ENCODE peak calls at places on chromosomes 3 and 15, in seven cellular contexts. V is Peyer's patch; Y is dorsolateral prefrontal cortex; X is heart right ventricle; U is endodermal cell; Z is ovary; E is CD8-positive, alpha-beta T cell. R is an unnamed sample.

GRCh38 chr15:95557226-95558046 is 773.1 kb upstream of the NR2F2 start:
- DNase-seq in V (no peak), Y (no peak), X (no peak), U (no peak), Z (peak; percentile 49), E (no peak), R (no peak)

GRCh38 chr3:161854232-161854771 is 357.7 kb downstream of the OTOL1 start:
- DNase-seq in V (peak; percentile 47), Y (peak; percentile 20), X (no peak), U (peak; percentile 87), Z (no peak), E (no peak), R (peak; percentile 39)

GRCh38 chr3:141737108-141737507 is 990 bp upstream of the RNF7 start:
- DNase-seq in V (no peak), Y (no peak), X (no peak), U (no peak), Z (no peak), E (no peak), R (no peak)

GRCh38 chr15:81573098-81573746 is 199.2 kb upstream of the TMC3 start:
- DNase-seq in V (no peak), Y (no peak), X (no peak), U (peak; percentile 54), Z (no peak), E (no peak), R (no peak)

GRCh38 chr3:174498638-174499037 is 360.5 kb upstream of the NAALADL2 start:
- DNase-seq in V (no peak), Y (no peak), X (no peak), U (no peak), Z (no peak), E (no peak), R (no peak)

GRCh38 chr3:9064853-9065252 is 101.6 kb upstream of the RAD18 start:
- DNase-seq in V (no peak), Y (no peak), X (peak; percentile 75), U (no peak), Z (no peak), E (no peak), R (no peak)

GRCh38 chr3:197317250-197317963 is 19.0 kb upstream of the DLG1 start:
- DNase-seq in V (no peak), Y (no peak), X (no peak), U (no peak), Z (no peak), E (no peak), R (no peak)

GRCh38 chr15:80669599-80670273 is 25.4 kb upstream of the ABHD17C start:
- DNase-seq in V (no peak), Y (no peak), X (no peak), U (no peak), Z (no peak), E (no peak), R (no peak)

GRCh38 chr3:46959169-46959515 is 17.4 kb downstream of the CCDC12 start:
- DNase-seq in V (no peak), Y (no peak), X (no peak), U (no peak), Z (no peak), E (peak; percentile 46), R (no peak)

GRCh38 chr3:126134219-126134975 is 46.0 kb downstream of the ALDH1L1 start:
- DNase-seq in V (peak; percentile 67), Y (peak; percentile 59), X (peak; percentile 67), U (peak; percentile 90), Z (peak; percentile 85), E (peak; percentile 50), R (peak; percentile 82)

GRCh38 chr3:57968499-57968898 is 39.7 kb upstream of the FLNB start:
- DNase-seq in V (peak; percentile 69), Y (no peak), X (no peak), U (no peak), Z (no peak), E (no peak), R (no peak)

GRCh38 chr15:71659730-71660067 is 150.7 kb upstream of the NR2E3 start:
- DNase-seq in V (no peak), Y (no peak), X (no peak), U (no peak), Z (no peak), E (no peak), R (no peak)

GRCh38 chr3:52146811-52147210 is 7.4 kb downstream of the POC1A start:
- DNase-seq in V (no peak), Y (no peak), X (no peak), U (no peak), Z (no peak), E (no peak), R (no peak)

GRCh38 chr3:48511551-48511950 is 7.6 kb upstream of the SHISA5 start:
- DNase-seq in V (no peak), Y (no peak), X (no peak), U (no peak), Z (no peak), E (no peak), R (no peak)

GRCh38 chr15:55619783-55620182 is 31.6 kb upstream of the PYGO1 start:
- DNase-seq in V (no peak), Y (no peak), X (no peak), U (peak; percentile 59), Z (no peak), E (no peak), R (no peak)

GRCh38 chr3:30496496-30496966 is 109.9 kb upstream of the TGFBR2 start:
- DNase-seq in V (no peak), Y (no peak), X (no peak), U (no peak), Z (peak; percentile 41), E (no peak), R (no peak)

GRCh38 chr3:36701903-36702374 is 62.4 kb downstream of the DCLK3 start:
- DNase-seq in V (no peak), Y (no peak), X (no peak), U (no peak), Z (no peak), E (no peak), R (no peak)

GRCh38 chr15:33742286-33742685 is 226.0 kb upstream of the CHRM5 start:
- DNase-seq in V (no peak), Y (no peak), X (no peak), U (no peak), Z (no peak), E (no peak), R (no peak)

GRCh38 chr3:13122101-13123055 is 49.1 kb upstream of the IQSEC1 start:
- DNase-seq in V (peak; percentile 28), Y (peak; percentile 32), X (no peak), U (peak; percentile 26), Z (no peak), E (no peak), R (no peak)

GRCh38 chr3:56190906-56191305 is 277.4 kb downstream of the ERC2 start:
- DNase-seq in V (no peak), Y (no peak), X (no peak), U (no peak), Z (no peak), E (no peak), R (no peak)
- TF ChIP-seq CTCF in V (no peak), Y (no peak), X (no peak), U (no peak), Z (no peak), E (no peak), R (no peak)

GRCh38 chr3:98734311-98734710 is 28.8 kb upstream of the ST3GAL6 start:
- DNase-seq in V (no peak), Y (no peak), X (no peak), U (no peak), Z (no peak), E (no peak), R (no peak)

GRCh38 chr3:98735296-98735695 is 27.8 kb upstream of the ST3GAL6 start:
- DNase-seq in V (no peak), Y (no peak), X (no peak), U (no peak), Z (no peak), E (no peak), R (no peak)

GRCh38 chr3:98734737-98735136 is 28.4 kb upstream of the ST3GAL6 start:
- DNase-seq in V (no peak), Y (no peak), X (no peak), U (no peak), Z (no peak), E (no peak), R (no peak)

GRCh38 chr3:98737301-98737700 is 25.8 kb upstream of the ST3GAL6 start:
- DNase-seq in V (no peak), Y (no peak), X (no peak), U (no peak), Z (no peak), E (no peak), R (no peak)

GRCh38 chr3:98735761-98736269 is 27.3 kb upstream of the ST3GAL6 start:
- DNase-seq in V (no peak), Y (no peak), X (no peak), U (no peak), Z (no peak), E (no peak), R (no peak)
- H3K4me3 ChIP-seq in V (no peak overlapping the region), Y (peak overlapping the region; percentile 96), X (peak overlapping the region; percentile 90), U (no peak overlapping the region), Z (no peak overlapping the region), E (no peak overlapping the region), R (no peak overlapping the region)

DNA sequence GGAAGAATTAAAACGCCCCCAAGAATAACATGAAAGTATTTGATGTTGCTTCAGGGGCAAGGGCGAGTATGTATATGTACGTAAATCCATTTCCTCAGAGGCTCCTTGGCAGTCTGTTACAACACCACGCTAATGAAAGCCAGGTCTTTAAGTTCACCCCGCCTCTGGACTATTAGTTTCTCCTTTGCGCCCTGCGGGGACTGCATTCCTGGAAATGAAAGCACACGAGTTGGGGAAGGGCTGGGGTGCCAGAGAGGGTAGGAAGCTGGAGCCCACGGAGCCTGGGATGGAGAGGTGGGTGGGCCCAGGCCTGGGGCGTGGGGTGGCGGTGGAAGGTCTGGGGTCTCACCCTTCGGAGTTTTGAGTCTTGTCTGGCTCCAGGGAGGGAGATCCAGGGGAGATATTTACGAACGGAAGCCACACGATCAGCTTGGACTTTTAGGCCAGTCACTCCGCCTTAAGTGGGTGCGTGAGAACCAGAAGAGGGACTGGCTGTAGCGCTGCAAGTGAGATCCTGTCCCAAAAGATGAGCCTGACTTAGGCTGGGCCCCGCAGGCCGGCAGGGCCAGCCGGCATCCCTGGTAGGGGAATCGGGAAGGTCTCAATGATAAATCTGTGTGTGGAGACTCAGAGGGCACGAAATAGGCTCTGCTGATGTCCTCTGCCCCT is 1.6 kb upstream of the PLCL2 start:
- DNase-seq in V (no peak), Y (no peak), X (no peak), U (no peak), Z (no peak), E (no peak), R (no peak)
- H3K27ac ChIP-seq in V (peak overlapping the region; percentile 96), Y (peak overlapping the region; percentile 93), X (peak overlapping the region; percentile 96), U (no peak overlapping the region), Z (peak overlapping the region; percentile 94), E (no peak overlapping the region), R (no peak overlapping the region)

GRCh38 chr3:149523899-149524298 is 49.4 kb downstream of the TM4SF4 start:
- DNase-seq in V (no peak), Y (no peak), X (no peak), U (no peak), Z (no peak), E (no peak), R (no peak)

GRCh38 chr3:149529099-149529498 is 54.6 kb downstream of the TM4SF4 start:
- DNase-seq in V (no peak), Y (no peak), X (no peak), U (no peak), Z (no peak), E (no peak), R (no peak)

GRCh38 chr3:149532463-149533180 is 58.1 kb downstream of the TM4SF4 start:
- DNase-seq in V (no peak), Y (no peak), X (no peak), U (no peak), Z (no peak), E (no peak), R (no peak)

GRCh38 chr3:149528344-149528657 is 53.8 kb downstream of the TM4SF4 start:
- DNase-seq in V (no peak), Y (no peak), X (no peak), U (no peak), Z (no peak), E (no peak), R (no peak)

GRCh38 chr3:149527531-149528343 is 53.2 kb downstream of the TM4SF4 start:
- DNase-seq in V (no peak), Y (no peak), X (peak; percentile 36), U (no peak), Z (no peak), E (no peak), R (no peak)
- TF ChIP-seq CTCF in V (no peak), Y (peak; percentile 48), X (peak; percentile 44), U (peak; percentile 53), Z (no peak), E (no peak), R (no peak)